ENCODE peak calls at places on chromosomes 2 and 18, in ten cellular contexts. G is GM12864, D is fibroblast of mammary gland, J is fibroblast of villous mesenchyme, V is hepatocyte, O is AG10803, A is tibial nerve, R is astrocyte, P is GM12878, T is heart left ventricle. Z is an unnamed sample.
A peak's percentile ranks its signal among the peaks of the same experiment; 100 is the strongest.

GRCh38 chr2:13193075-13193474 is 476.3 kb downstream of the TRIB2 start:
- DNase-seq in G (no peak), D (peak; percentile 14), J (no peak), V (no peak), O (no peak), A (no peak), R (peak; percentile 5), P (no peak), T (no peak), Z (no peak)

GRCh38 chr2:224196789-224197188 is 157.7 kb upstream of the SERPINE2 start:
- DNase-seq in G (no peak), D (peak; percentile 35), J (no peak), V (no peak), O (no peak), A (no peak), R (no peak), P (no peak), T (no peak), Z (peak; percentile 41)

GRCh38 chr2:223950448-223951347 is 5.6 kb upstream of the WDFY1 start:
- DNase-seq in G (no peak), D (no peak), J (no peak), V (no peak), O (no peak), A (no peak), R (no peak), P (no peak), T (no peak), Z (no peak)

GRCh38 chr2:103873719-103874359 is 980.1 kb upstream of the POU3F3 start:
- DNase-seq in G (no peak), D (no peak), J (no peak), V (no peak), O (no peak), A (no peak), R (no peak), P (no peak), T (no peak), Z (no peak)

GRCh38 chr18:77161954-77162353 is 29.4 kb upstream of the MBP start:
- DNase-seq in G (no peak), D (no peak), J (no peak), V (no peak), O (no peak), A (no peak), R (no peak), P (no peak), T (no peak), Z (no peak)

GRCh38 chr2:43212216-43212828 is 14.1 kb downstream of the ZFP36L2 start:
- DNase-seq in G (no peak), D (no peak), J (no peak), V (no peak), O (no peak), A (no peak), R (no peak), P (no peak), T (no peak), Z (no peak)

GRCh38 chr2:237982039-237982725 is 15.4 kb downstream of the UBE2F start:
- DNase-seq in G (no peak), D (no peak), J (no peak), V (no peak), O (no peak), A (no peak), R (no peak), P (no peak), T (no peak), Z (no peak)

GRCh38 chr2:120763931-120764330 is 28.3 kb downstream of the GLI2 start:
- DNase-seq in G (no peak), D (no peak), J (no peak), V (no peak), O (no peak), A (no peak), R (no peak), P (no peak), T (no peak), Z (no peak)

GRCh38 chr2:112627060-112628040 is 18.4 kb upstream of the SLC20A1 start:
- DNase-seq in G (no peak), D (peak; percentile 97), J (peak; percentile 97), V (peak; percentile 77), O (peak; percentile 94), A (no peak), R (peak; percentile 96), P (no peak), T (peak; percentile 63), Z (peak; percentile 98)

GRCh38 chr2:112625474-112626114 is 20.1 kb upstream of the SLC20A1 start:
- DNase-seq in G (no peak), D (no peak), J (no peak), V (no peak), O (no peak), A (no peak), R (no peak), P (no peak), T (no peak), Z (no peak)

GRCh38 chr2:112623913-112624777 is 21.6 kb upstream of the SLC20A1 start:
- DNase-seq in G (peak; percentile 49), D (peak; percentile 96), J (peak; percentile 91), V (peak; percentile 63), O (peak; percentile 74), A (no peak), R (peak; percentile 81), P (no peak), T (no peak), Z (peak; percentile 91)

GRCh38 chr2:112629224-112629623 is 16.5 kb upstream of the SLC20A1 start:
- DNase-seq in G (no peak), D (peak; percentile 58), J (no peak), V (no peak), O (no peak), A (no peak), R (no peak), P (no peak), T (no peak), Z (no peak)

GRCh38 chr2:112626604-112627059 is 19.1 kb upstream of the SLC20A1 start:
- DNase-seq in G (no peak), D (peak; percentile 78), J (peak; percentile 72), V (peak; percentile 65), O (peak; percentile 69), A (no peak), R (peak; percentile 57), P (no peak), T (peak; percentile 58), Z (peak; percentile 91)
- H3K4me3 ChIP-seq in G (no peak overlapping the region), D (peak overlapping the region; percentile 40), J (no peak overlapping the region), V (no peak overlapping the region), O (peak overlapping the region; percentile 48), A (peak overlapping the region; percentile 9), R (peak overlapping the region; percentile 47), P (no peak overlapping the region), T (no peak overlapping the region), Z (peak overlapping the region; percentile 31)

GRCh38 chr2:240238201-240238600 is 97.7 kb upstream of the OTOS start:
- DNase-seq in G (no peak), D (peak; percentile 33), J (no peak), V (no peak), O (no peak), A (no peak), R (no peak), P (no peak), T (no peak), Z (no peak)
- TF ChIP-seq CTCF in G (no peak), D (no peak), J (no peak), V (no peak), O (no peak), A (no peak), R (no peak), P (no peak), T (no peak), Z (no peak)

GRCh38 chr2:24117902-24118301 is 5.2 kb downstream of the PFN4 start:
- DNase-seq in G (no peak), D (no peak), J (no peak), V (no peak), O (no peak), A (no peak), R (no peak), P (no peak), T (no peak), Z (no peak)

GRCh38 chr2:24124003-24124585 is 825 bp downstream of the FAM228B start:
- DNase-seq in G (no peak), D (peak; percentile 34), J (no peak), V (no peak), O (peak; percentile 33), A (no peak), R (peak; percentile 47), P (no peak), T (no peak), Z (no peak)

GRCh38 chr2:24122356-24123211 is 550 bp downstream of the PFN4 start:
- DNase-seq in G (no peak), D (no peak), J (peak; percentile 10), V (no peak), O (no peak), A (no peak), R (no peak), P (no peak), T (no peak), Z (peak; percentile 46)

GRCh38 chr2:24123212-24124002 is at the start of the genes FAM228B and PFN4:
- DNase-seq in G (peak; percentile 52), D (peak; percentile 69), J (peak; percentile 85), V (peak; percentile 92), O (peak; percentile 84), A (peak; percentile 71), R (peak; percentile 80), P (peak; percentile 41), T (peak; percentile 93), Z (peak; percentile 78)

GRCh38 chr2:24121469-24121868 is 1.7 kb downstream of the PFN4 start:
- DNase-seq in G (no peak), D (no peak), J (no peak), V (no peak), O (no peak), A (no peak), R (no peak), P (no peak), T (no peak), Z (no peak)
- H3K4me3 ChIP-seq in G (no peak overlapping the region), D (no peak overlapping the region), J (no peak overlapping the region), V (no peak overlapping the region), O (no peak overlapping the region), A (no peak overlapping the region), R (no peak overlapping the region), P (no peak overlapping the region), T (no peak overlapping the region), Z (no peak overlapping the region)

GRCh38 chr2:200613692-200614091 is 27.9 kb downstream of the AOX1 start:
- DNase-seq in G (no peak), D (no peak), J (no peak), V (no peak), O (no peak), A (peak; percentile 19), R (no peak), P (no peak), T (no peak), Z (no peak)

GRCh38 chr2:200616656-200617055 is 30.8 kb downstream of the AOX1 start:
- DNase-seq in G (no peak), D (peak; percentile 67), J (peak; percentile 57), V (no peak), O (peak; percentile 59), A (no peak), R (no peak), P (no peak), T (no peak), Z (peak; percentile 59)

GRCh38 chr2:200616193-200616592 is 30.4 kb downstream of the AOX1 start:
- DNase-seq in G (no peak), D (no peak), J (no peak), V (no peak), O (no peak), A (no peak), R (no peak), P (no peak), T (no peak), Z (no peak)

GRCh38 chr2:200614249-200614648 is 28.4 kb downstream of the AOX1 start:
- DNase-seq in G (no peak), D (no peak), J (no peak), V (no peak), O (peak; percentile 32), A (no peak), R (no peak), P (no peak), T (no peak), Z (peak; percentile 26)

DNA sequence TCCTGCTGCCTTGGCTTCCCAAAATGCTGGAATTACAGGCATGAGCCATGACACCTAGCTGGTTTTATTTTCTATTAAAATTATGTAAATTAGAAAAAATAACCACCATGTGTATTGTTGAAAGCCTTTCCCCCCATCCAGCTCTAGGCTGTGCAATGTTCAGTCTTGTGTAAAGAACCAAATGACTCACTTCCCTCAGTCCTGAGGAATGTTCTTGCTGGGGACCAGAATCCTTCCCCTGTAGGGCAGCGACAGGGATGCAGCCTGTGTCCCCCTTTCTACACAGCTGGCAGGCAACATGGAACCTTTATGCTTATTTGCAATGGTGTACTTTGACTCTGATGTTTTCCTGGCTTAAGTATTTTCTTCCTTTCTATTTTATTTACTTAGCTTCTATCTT is 29.4 kb downstream of the AOX1 start:
- DNase-seq in G (no peak), D (peak; percentile 83), J (peak; percentile 76), V (peak; percentile 11), O (peak; percentile 80), A (no peak), R (peak; percentile 71), P (no peak), T (no peak), Z (peak; percentile 81)
- TF ChIP-seq CTCF in G (no peak), D (peak; percentile 24), J (peak; percentile 19), V (no peak), O (peak; percentile 38), A (no peak), R (no peak), P (no peak), T (no peak), Z (no peak)